ENCODE peak calls at places on chromosomes 5 and 9, in six cellular contexts. P is cardiac fibroblast, C is esophagus squamous epithelium, T is tibial artery, Z is left ventricle myocardium inferior, Q is WERI-Rb-1. D is an unnamed sample.

GRCh38 chr9:38437193-38437823 is 13.1 kb upstream of the IGFBPL1 start:
- DNase-seq in P (peak; percentile 26), C (no peak), T (no peak), Z (no peak), Q (no peak), D (peak; percentile 59)

GRCh38 chr9:127586537-127586936 is 25.5 kb upstream of the STXBP1 start:
- DNase-seq in P (peak; percentile 89), C (no peak), T (peak; percentile 87), Z (peak; percentile 72), Q (peak; percentile 91), D (peak; percentile 61)

GRCh38 chr5:120803282-120803681 is 339.2 kb downstream of the PRR16 start:
- DNase-seq in P (peak; percentile 62), C (no peak), T (no peak), Z (no peak), Q (no peak), D (peak; percentile 26)

GRCh38 chr9:132055756-132056155 is 23.9 kb downstream of the MED27 start:
- DNase-seq in P (no peak), C (no peak), T (no peak), Z (no peak), Q (peak; percentile 87), D (no peak)

GRCh38 chr9:130713286-130713975 is 19.9 kb downstream of the EXOSC2 start:
- DNase-seq in P (peak; percentile 39), C (no peak), T (peak; percentile 53), Z (no peak), Q (no peak), D (no peak)

GRCh38 chr5:180803181-180804128 is 849 bp upstream of the MGAT1 start:
- DNase-seq in P (no peak), C (peak; percentile 76), T (peak; percentile 84), Z (peak; percentile 73), Q (no peak), D (peak; percentile 80)

GRCh38 chr9:129559506-129559881 is 61.4 kb downstream of the C9orf50 start:
- DNase-seq in P (no peak), C (no peak), T (no peak), Z (no peak), Q (no peak), D (no peak)

GRCh38 chr5:151886741-151887261 is 37.9 kb downstream of the GLRA1 start:
- DNase-seq in P (no peak), C (no peak), T (no peak), Z (no peak), Q (no peak), D (peak; percentile 5)

GRCh38 chr9:93083592-93084470 is 12.2 kb upstream of the CARD19 start:
- DNase-seq in P (no peak), C (no peak), T (peak; percentile 14), Z (no peak), Q (no peak), D (no peak)

GRCh38 chr5:13359326-13359725 is 585.2 kb downstream of the DNAH5 start:
- DNase-seq in P (peak; percentile 36), C (no peak), T (no peak), Z (no peak), Q (no peak), D (peak; percentile 90)

GRCh38 chr5:139638736-139639618 is 9.2 kb upstream of the CXXC5 start:
- DNase-seq in P (no peak), C (no peak), T (no peak), Z (no peak), Q (peak; percentile 95), D (no peak)

GRCh38 chr5:400282-401215 is 42.4 kb upstream of the EXOC3 start:
- DNase-seq in P (peak; percentile 29), C (no peak), T (no peak), Z (no peak), Q (no peak), D (no peak)
- H3K4me3 ChIP-seq in P (peak overlapping the region; percentile 30), C (no peak overlapping the region), T (peak overlapping the region; percentile 34), Z (peak overlapping the region; percentile 55), Q (no peak overlapping the region), D (no peak overlapping the region)

GRCh38 chr5:7391688-7392400 is 4.1 kb upstream of the ADCY2 start:
- DNase-seq in P (no peak), C (no peak), T (no peak), Z (no peak), Q (peak; percentile 93), D (no peak)

GRCh38 chr5:7394889-7395431 is 978 bp upstream of the ADCY2 start:
- DNase-seq in P (no peak), C (no peak), T (no peak), Z (no peak), Q (peak; percentile 88), D (no peak)

GRCh38 chr5:7391215-7391614 is 4.7 kb upstream of the ADCY2 start:
- DNase-seq in P (no peak), C (no peak), T (no peak), Z (no peak), Q (peak; percentile 87), D (peak; percentile 54)

GRCh38 chr5:7393921-7394799 is 1.8 kb upstream of the ADCY2 start:
- DNase-seq in P (no peak), C (no peak), T (no peak), Z (no peak), Q (peak; percentile 43), D (no peak)

GRCh38 chr5:7392401-7393024 is 3.4 kb upstream of the ADCY2 start:
- DNase-seq in P (peak; percentile 11), C (no peak), T (no peak), Z (no peak), Q (no peak), D (peak; percentile 41)
- TF ChIP-seq CTCF in P (peak; percentile 34), C (peak; percentile 31), T (peak; percentile 44), Z (peak; percentile 55), Q (peak; percentile 86), D (peak; percentile 83)

GRCh38 chr9:124392855-124393460 is 22.3 kb downstream of the PSMB7 start:
- DNase-seq in P (peak; percentile 93), C (no peak), T (no peak), Z (no peak), Q (peak; percentile 22), D (peak; percentile 97)
- H3K4me3 ChIP-seq in P (no peak overlapping the region), C (no peak overlapping the region), T (no peak overlapping the region), Z (no peak overlapping the region), Q (no peak overlapping the region), D (no peak overlapping the region)

DNA sequence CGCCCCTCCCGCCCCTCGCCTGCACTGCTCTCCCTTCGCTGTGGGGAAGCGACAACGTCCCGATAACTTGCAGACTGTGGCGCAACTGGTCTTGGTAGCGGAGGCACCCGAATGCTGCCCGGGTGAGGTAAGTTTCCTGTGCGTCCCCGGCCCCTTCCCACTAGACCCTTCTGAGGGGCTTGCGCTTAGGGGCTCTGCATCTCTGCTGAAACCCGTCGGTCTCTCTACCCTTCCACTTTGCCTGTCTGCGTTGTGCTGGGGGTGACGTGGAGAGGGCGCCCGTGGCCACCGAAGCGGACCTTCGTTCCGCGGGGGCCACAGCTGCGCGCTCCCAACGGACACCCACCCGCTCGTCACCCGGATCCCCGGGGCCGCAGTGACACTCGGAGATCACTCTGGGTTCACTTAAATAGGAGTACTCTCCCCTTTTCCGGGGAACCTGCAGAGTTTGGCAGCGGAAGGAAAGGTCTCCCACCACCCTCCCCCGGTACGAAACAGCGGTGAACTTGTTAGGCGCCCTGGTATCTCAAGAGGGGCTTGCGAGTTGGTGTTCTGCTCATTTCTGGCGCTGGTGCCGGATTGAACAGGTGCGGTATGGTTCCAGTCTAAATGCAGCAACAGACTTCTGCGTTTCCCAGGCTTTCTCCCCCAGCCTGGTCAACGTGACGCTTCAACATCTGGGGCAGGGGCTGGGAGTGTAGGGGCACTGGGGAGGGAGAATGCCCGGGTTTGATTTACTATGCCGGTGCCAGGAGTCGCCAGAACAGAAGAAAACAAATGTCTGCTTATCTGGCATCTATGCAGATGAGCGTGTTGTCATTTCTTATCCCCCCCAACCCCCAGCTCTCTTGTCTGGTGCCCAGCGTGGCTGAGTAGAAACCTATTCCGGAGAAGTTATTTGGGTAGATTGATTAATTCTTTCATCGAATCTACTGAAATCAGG is 867 bp downstream of the PIP5K1B start:
- DNase-seq in P (peak; percentile 8), C (no peak), T (no peak), Z (peak; percentile 55), Q (peak; percentile 6), D (no peak)
- TF ChIP-seq CTCF in P (no peak), C (no peak), T (no peak), Z (peak; percentile 24), Q (no peak), D (no peak)

DNA sequence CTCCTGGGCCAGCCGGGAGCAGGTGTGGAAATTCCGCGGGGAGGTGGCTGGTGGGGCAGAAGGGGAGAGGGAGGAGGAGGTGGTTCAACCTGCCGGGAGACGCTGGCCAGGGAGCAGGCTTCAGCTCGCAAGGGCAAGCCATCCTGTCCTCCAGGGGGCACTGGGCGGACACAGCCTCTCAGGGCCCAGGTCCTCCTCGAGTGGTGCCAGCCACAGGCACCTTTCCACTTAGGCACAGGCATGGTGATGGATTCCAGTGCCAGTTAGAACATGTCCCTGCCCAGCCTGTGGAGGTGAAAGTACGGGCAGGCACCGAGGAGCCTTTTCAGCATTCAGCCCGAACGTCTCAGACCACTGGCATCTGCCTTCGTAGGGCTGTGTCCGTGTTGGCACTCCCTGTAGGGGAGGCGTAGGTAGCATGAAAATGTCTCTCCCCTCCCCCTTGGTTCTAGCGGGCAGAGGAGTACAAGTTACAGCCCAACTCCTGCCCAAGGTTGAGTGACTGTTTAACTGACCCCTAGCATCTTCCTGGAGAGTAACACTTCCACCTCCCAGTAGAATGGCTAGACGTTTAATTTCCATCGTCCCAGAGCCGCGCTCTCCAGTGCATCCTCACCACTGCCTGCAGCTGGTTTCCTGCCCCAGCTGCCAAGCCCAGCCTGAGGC is 48.9 kb downstream of the DAB2IP start:
- DNase-seq in P (peak; percentile 53), C (no peak), T (peak; percentile 61), Z (peak; percentile 72), Q (peak; percentile 78), D (peak; percentile 99)
- H3K4me3 ChIP-seq in P (peak overlapping the region; percentile 63), C (peak overlapping the region; percentile 64), T (peak overlapping the region; percentile 71), Z (peak overlapping the region; percentile 71), Q (peak overlapping the region; percentile 72), D (peak overlapping the region; percentile 82)

DNA sequence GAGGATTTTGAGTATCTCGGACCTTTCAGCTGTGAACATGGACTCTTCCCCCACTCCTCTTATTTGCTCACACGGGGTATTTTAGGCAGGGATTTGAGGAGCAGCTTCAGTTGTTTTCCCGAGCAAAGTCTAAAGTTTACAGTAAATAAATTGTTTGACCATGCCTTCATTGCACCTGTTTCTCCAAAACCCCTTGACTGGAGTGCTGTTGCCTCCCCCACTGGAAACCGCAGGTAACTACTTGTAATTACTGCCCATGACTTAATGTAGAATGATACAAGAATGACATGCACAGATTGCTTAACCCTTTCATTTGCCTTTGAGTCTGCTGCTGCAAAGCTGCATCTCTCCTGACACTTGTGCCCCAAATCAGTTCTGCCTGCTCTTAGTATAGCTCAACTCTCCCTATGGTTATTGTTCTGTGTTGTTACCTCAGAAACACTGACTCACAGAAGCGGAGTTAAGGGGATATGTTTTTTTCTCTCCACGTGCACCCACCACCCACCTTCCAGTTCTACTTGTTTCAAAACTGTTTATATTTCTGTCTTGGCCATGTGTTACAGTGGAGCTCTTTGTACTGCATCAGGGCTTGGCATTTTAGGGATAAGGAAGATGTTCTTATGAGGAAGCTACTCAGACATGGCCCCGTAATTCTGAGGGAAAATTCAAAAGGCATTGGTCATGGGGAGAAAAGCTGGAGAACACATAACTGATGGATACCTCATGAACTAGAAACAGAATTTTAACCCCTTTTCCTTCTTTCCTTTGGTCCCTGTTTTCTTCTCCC is 2.2 kb downstream of the ADRB2 start:
- DNase-seq in P (no peak), C (no peak), T (no peak), Z (no peak), Q (no peak), D (peak; percentile 73)
- TF ChIP-seq CTCF in P (no peak), C (no peak), T (no peak), Z (peak; percentile 15), Q (no peak), D (peak; percentile 42)

GRCh38 chr5:138611295-138612220 is 36.4 kb upstream of the HSPA9 start:
- DNase-seq in P (peak; percentile 19), C (no peak), T (no peak), Z (no peak), Q (peak; percentile 81), D (peak; percentile 81)
- H3K4me3 ChIP-seq in P (peak overlapping the region; percentile 26), C (no peak overlapping the region), T (peak overlapping the region; percentile 31), Z (peak overlapping the region; percentile 62), Q (peak overlapping the region; percentile 56), D (no peak overlapping the region)